ENCODE peak calls at places on chromosome 11, in seven cellular contexts. W is activated T-cell treated with anti-CD3 and anti-CD28 coated beads for 1 hour; J is AML-193; X is NK-92 treated with Interleukin-12 subunit alpha and Interleukin-12 subunit beta, amount 100 ng/mL, for 24 hours; F is HCEC 1CT; H is HT1080; U is fibroblast of the aortic adventitia. G is an unnamed sample.

GRCh38 chr11:118915941-118916841 is 9.5 kb downstream of the BCL9L start:
- DNase-seq in W (no peak), J (no peak), X (no peak), F (no peak), H (no peak), U (no peak), G (no peak)

GRCh38 chr11:103091441-103091809 is 535 bp downstream of the DCUN1D5 start:
- DNase-seq in W (peak), J (peak), X (no peak), F (peak), H (peak), U (peak), G (peak)

GRCh38 chr11:97938789-97939188 is 1082.0 kb upstream of the CNTN5 start:
- DNase-seq in W (no peak), J (no peak), X (no peak), F (no peak), H (no peak), U (no peak), G (no peak)

GRCh38 chr11:128776434-128777284 is 82.8 kb downstream of the FLI1 start:
- DNase-seq in W (no peak), J (no peak), X (peak), F (no peak), H (no peak), U (peak), G (no peak)

GRCh38 chr11:74037309-74037708 is 28.4 kb upstream of the UCP3 start:
- DNase-seq in W (no peak), J (no peak), X (no peak), F (peak), H (peak), U (no peak), G (no peak)

GRCh38 chr11:7160814-7161489 is 72.2 kb downstream of the RBMXL2 start:
- DNase-seq in W (no peak), J (no peak), X (no peak), F (peak), H (no peak), U (no peak), G (no peak)

GRCh38 chr11:12631651-12632050 is 42.6 kb upstream of the TEAD1 start:
- DNase-seq in W (no peak), J (no peak), X (no peak), F (no peak), H (no peak), U (no peak), G (no peak)

GRCh38 chr11:115469361-115469760 is 34.9 kb downstream of the CADM1 start:
- DNase-seq in W (no peak), J (no peak), X (no peak), F (no peak), H (no peak), U (no peak), G (no peak)

GRCh38 chr11:65791719-65792213 is 4.9 kb downstream of the OVOL1 start:
- DNase-seq in W (peak), J (peak), X (no peak), F (no peak), H (no peak), U (no peak), G (no peak)

GRCh38 chr11:99918761-99919160 is 768.3 kb upstream of the ARHGAP42 start:
- DNase-seq in W (no peak), J (no peak), X (no peak), F (no peak), H (no peak), U (no peak), G (no peak)

GRCh38 chr11:37788141-37788877 is 1190.3 kb upstream of the RAG2 start:
- DNase-seq in W (no peak), J (no peak), X (no peak), F (no peak), H (peak), U (peak), G (no peak)